ENCODE peak calls at places on chromosome 5, in nine cellular contexts. H is H1, R is K562, N is GM12878, U is stomach, L is transverse colon, Q is sigmoid colon, S is suprapubic skin, K is HepG2. D is an unnamed sample.

GRCh38 chr5:65065112-65065511 is 296.4 kb downstream of the CWC27 start:
- DNase-seq in H (no peak), R (no peak), N (no peak), U (no peak), L (no peak), Q (no peak), S (no peak), K (no peak), D (no peak)

GRCh38 chr5:96492654-96493053 is 59.6 kb upstream of the PCSK1 start:
- DNase-seq in H (no peak), R (no peak), N (no peak), U (no peak), L (no peak), Q (no peak), S (no peak), K (no peak), D (no peak)

GRCh38 chr5:179765400-179765799 is 28.4 kb upstream of the LTC4S start:
- DNase-seq in H (no peak), R (peak), N (no peak), U (no peak), L (no peak), Q (no peak), S (no peak), K (no peak), D (no peak)

GRCh38 chr5:172170251-172170701 is 17.7 kb downstream of the STK10 start:
- DNase-seq in H (no peak), R (no peak), N (no peak), U (no peak), L (no peak), Q (no peak), S (no peak), K (no peak), D (no peak)

GRCh38 chr5:4580772-4581171 is 559.4 kb upstream of the ADAMTS16 start:
- DNase-seq in H (no peak), R (no peak), N (no peak), U (no peak), L (no peak), Q (no peak), S (no peak), K (no peak), D (no peak)

GRCh38 chr5:19802686-19803085 is 185.3 kb downstream of the CDH18 start:
- DNase-seq in H (no peak), R (no peak), N (no peak), U (no peak), L (no peak), Q (no peak), S (no peak), K (no peak), D (no peak)

GRCh38 chr5:180138214-180138975 is 66.8 kb upstream of the RNF130 start:
- DNase-seq in H (no peak), R (no peak), N (no peak), U (no peak), L (no peak), Q (no peak), S (peak), K (no peak), D (no peak)

GRCh38 chr5:51394609-51395008 is 11.4 kb downstream of the ISL1 start:
- DNase-seq in H (no peak), R (no peak), N (no peak), U (no peak), L (no peak), Q (no peak), S (no peak), K (no peak), D (no peak)

GRCh38 chr5:111237470-111237869 is 13.3 kb downstream of the CAMK4 start:
- DNase-seq in H (no peak), R (no peak), N (no peak), U (no peak), L (no peak), Q (no peak), S (no peak), K (no peak), D (no peak)

GRCh38 chr5:60541980-60542379 is 158.0 kb downstream of the DEPDC1B start:
- DNase-seq in H (no peak), R (no peak), N (peak), U (no peak), L (no peak), Q (no peak), S (no peak), K (peak), D (peak)
- TF ChIP-seq POLR2AphosphoS5 in H (no peak), R (no peak), N (no peak), U (no peak), L (no peak), Q (peak), S (no peak), K (no peak), D (no peak)

GRCh38 chr5:151770383-151771258 is 1.1 kb upstream of the G3BP1 start:
- DNase-seq in H (peak), R (peak), N (no peak), U (peak), L (peak), Q (peak), S (peak), K (no peak), D (peak)
- TF ChIP-seq POLR2A in H (peak), R (peak), N (peak), U (no peak), L (no peak), Q (no peak), S (no peak), K (no peak), D (no peak)

GRCh38 chr5:82884821-82885471 is 192.2 kb downstream of the TMEM167A start:
- DNase-seq in H (no peak), R (no peak), N (no peak), U (no peak), L (no peak), Q (no peak), S (no peak), K (no peak), D (no peak)

GRCh38 chr5:82881571-82882200 is 195.5 kb downstream of the TMEM167A start:
- DNase-seq in H (no peak), R (no peak), N (peak), U (no peak), L (no peak), Q (no peak), S (no peak), K (no peak), D (no peak)

GRCh38 chr5:82882316-82882715 is 194.9 kb downstream of the TMEM167A start:
- DNase-seq in H (no peak), R (no peak), N (no peak), U (no peak), L (no peak), Q (no peak), S (no peak), K (no peak), D (no peak)

GRCh38 chr5:82886911-82887310 is 190.3 kb downstream of the TMEM167A start:
- DNase-seq in H (no peak), R (no peak), N (no peak), U (no peak), L (no peak), Q (no peak), S (no peak), K (no peak), D (no peak)

GRCh38 chr5:82885657-82886389 is 191.4 kb downstream of the TMEM167A start:
- DNase-seq in H (no peak), R (no peak), N (peak), U (no peak), L (no peak), Q (no peak), S (no peak), K (no peak), D (no peak)
- TF ChIP-seq EP300 in H (no peak), R (no peak), N (peak), U (no peak), L (no peak), Q (no peak), S (no peak), K (no peak), D (no peak)

GRCh38 chr5:127515693-127516440 is 1.6 kb upstream of the PRRC1 start:
- DNase-seq in H (no peak), R (no peak), N (no peak), U (no peak), L (no peak), Q (no peak), S (no peak), K (peak), D (no peak)

GRCh38 chr5:127518319-127518621 is 830 bp downstream of the PRRC1 start:
- DNase-seq in H (no peak), R (no peak), N (peak), U (no peak), L (no peak), Q (no peak), S (no peak), K (no peak), D (no peak)

GRCh38 chr5:127519527-127519926 is 2.1 kb downstream of the PRRC1 start:
- DNase-seq in H (no peak), R (no peak), N (no peak), U (no peak), L (no peak), Q (no peak), S (no peak), K (no peak), D (no peak)

GRCh38 chr5:127517110-127517479 is 345 bp upstream of the PRRC1 start:
- DNase-seq in H (no peak), R (peak), N (peak), U (no peak), L (no peak), Q (peak), S (peak), K (peak), D (no peak)

DNA sequence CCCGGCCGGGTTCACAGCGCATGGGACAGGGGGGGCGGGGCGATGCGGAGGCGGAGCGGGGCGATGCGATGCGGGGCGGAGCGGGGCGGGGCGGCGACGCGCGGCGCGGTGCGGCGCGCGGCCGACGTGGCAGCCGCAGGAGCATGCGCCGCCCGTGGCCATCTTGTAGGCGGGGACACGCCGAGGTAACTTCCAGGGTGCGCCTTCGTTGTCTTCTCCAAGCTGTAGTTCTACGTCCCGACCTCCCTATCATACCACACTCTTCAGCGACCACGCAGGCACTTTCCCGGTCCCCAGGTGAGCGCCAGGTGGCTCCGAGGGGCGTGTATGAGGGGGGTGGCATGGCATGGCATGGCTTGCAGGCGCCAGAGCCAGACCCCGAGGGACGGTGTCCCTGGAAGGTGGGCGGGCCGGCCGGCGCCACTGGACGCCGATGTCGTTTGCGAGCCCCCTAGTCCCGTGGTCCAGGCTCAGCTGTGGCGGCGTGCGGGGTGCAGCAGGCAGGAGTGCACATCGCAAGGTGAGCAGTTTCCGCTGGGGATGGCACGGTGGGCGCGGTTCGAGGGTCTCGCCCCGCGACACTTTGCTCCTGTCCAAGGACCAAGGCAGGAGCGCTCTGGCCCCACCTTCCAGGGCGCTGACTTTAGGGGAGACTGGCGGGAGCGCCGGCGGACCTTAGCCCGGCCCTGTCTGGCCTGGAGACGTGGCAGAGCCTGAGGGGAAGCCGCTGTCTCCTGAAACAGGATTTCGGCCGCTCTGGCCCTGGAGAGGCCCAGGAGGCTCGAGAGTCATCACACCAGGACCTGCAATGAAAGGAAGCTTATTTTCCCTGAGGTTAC is at the start of gene PRRC1:
- DNase-seq in H (peak), R (peak), N (peak), U (peak), L (peak), Q (peak), S (peak), K (peak), D (peak)
- TF ChIP-seq POLR2AphosphoS5 in H (peak), R (peak), N (peak), U (peak), L (peak), Q (peak), S (no peak), K (peak), D (peak)

GRCh38 chr5:173789031-173789920 is 98.9 kb upstream of the CPEB4 start:
- DNase-seq in H (no peak), R (no peak), N (no peak), U (peak), L (no peak), Q (peak), S (no peak), K (peak), D (peak)

GRCh38 chr5:173790177-173790719 is 97.9 kb upstream of the CPEB4 start:
- DNase-seq in H (no peak), R (no peak), N (no peak), U (peak), L (peak), Q (peak), S (no peak), K (no peak), D (no peak)

GRCh38 chr5:173792781-173793547 is 95.2 kb upstream of the CPEB4 start:
- DNase-seq in H (no peak), R (no peak), N (no peak), U (no peak), L (no peak), Q (no peak), S (peak), K (peak), D (no peak)

GRCh38 chr5:173791878-173792277 is 96.3 kb upstream of the CPEB4 start:
- DNase-seq in H (no peak), R (peak), N (no peak), U (no peak), L (no peak), Q (no peak), S (peak), K (no peak), D (no peak)

DNA sequence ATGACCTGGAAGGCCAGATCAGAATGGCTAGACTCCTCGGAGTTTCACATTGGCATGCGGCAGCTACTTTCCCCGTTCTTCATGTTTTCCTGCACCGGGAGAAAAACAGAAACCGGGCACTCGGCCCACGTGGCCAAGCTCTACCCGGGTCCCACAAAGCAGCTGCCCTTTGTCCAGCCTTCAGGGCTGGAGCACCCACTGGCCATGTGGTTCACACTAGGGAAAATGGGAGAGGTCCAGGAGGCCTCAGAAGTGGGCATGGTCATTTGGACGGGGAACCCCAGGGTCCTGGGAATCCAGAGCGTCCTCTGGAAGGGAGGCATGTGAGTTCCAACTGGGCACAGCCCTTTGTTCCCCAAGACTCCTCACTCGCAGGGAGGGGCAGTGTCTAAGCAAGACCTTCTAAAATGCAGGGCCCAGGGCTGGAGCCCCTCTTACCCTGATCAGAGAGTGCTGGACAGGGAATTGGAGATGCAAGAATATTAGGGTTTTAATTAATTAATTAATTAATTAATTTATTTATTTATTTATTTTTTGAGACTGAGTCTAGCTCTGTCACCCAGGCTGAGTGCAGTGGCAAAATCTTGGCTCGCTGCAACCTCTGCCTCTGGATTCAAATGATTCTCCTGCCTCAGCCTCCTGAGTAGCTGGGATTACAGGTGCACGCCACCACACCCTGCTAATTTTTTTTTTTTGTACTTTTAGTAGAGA is 97.2 kb upstream of the CPEB4 start:
- DNase-seq in H (no peak), R (no peak), N (no peak), U (peak), L (no peak), Q (no peak), S (no peak), K (no peak), D (no peak)
- TF ChIP-seq POLR2A in H (no peak), R (no peak), N (no peak), U (no peak), L (no peak), Q (no peak), S (no peak), K (no peak), D (no peak)

GRCh38 chr5:23704176-23704855 is 196.9 kb downstream of the PRDM9 start:
- DNase-seq in H (no peak), R (no peak), N (no peak), U (no peak), L (no peak), Q (no peak), S (no peak), K (no peak), D (no peak)
- TF ChIP-seq EP300 in H (no peak), R (no peak), N (no peak), U (no peak), L (no peak), Q (no peak), S (no peak), K (no peak), D (no peak)

DNA sequence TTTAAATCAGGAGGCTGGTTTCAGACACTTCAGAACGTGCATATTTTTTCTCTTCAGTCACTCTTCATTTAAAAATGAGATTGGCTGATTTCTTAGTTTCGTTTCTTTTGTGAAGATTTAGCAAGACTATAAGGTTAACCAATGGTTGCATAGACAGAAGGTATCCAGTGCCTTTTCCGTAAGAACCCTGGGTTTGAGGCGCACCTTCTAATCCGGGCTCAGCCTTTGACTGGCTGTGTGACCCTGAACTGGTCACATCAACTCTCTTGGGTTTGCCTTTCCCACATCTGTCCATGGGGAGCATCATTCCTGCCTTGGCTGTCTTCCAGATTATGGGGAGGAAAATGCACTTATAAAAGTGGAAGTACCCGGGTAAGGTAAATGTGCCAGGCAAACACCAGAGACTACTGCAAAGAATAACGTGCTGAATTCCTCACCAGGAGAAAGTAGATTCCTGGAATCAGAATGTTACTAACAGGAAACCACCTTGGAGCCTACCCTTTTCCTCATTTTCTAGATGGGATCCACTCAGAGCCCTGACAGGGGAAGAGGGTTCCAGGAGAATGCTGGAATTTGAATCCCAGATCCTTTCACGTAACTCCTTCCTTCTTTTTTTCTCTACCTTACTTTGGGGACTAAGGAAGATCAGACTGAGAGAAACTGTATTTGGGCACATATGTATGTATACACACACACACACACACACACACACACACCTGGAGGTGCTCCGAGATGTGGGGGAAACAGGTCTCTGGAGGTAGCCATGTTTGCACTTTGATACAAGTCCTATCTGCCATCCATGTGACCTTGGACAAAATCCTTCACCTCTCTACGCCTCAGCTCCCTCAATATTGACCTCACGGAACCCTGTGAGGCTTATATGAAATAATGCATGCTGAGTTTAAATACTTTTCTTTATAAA is 6.8 kb downstream of the HAND1 start:
- DNase-seq in H (no peak), R (no peak), N (no peak), U (no peak), L (no peak), Q (no peak), S (no peak), K (no peak), D (no peak)
- TF ChIP-seq POLR2AphosphoS5 in H (no peak), R (no peak), N (no peak), U (no peak), L (no peak), Q (no peak), S (no peak), K (no peak), D (no peak)

GRCh38 chr5:157521704-157522029 is 53.9 kb downstream of the ADAM19 start:
- DNase-seq in H (no peak), R (no peak), N (no peak), U (no peak), L (no peak), Q (no peak), S (no peak), K (no peak), D (no peak)

GRCh38 chr5:157516626-157517325 is 56.8 kb downstream of the NIPAL4 start:
- DNase-seq in H (no peak), R (no peak), N (no peak), U (no peak), L (peak), Q (peak), S (no peak), K (no peak), D (peak)

GRCh38 chr5:157520911-157521703 is 54.5 kb downstream of the ADAM19 start:
- DNase-seq in H (no peak), R (no peak), N (no peak), U (no peak), L (peak), Q (no peak), S (no peak), K (peak), D (no peak)

GRCh38 chr5:157519579-157520253 is 55.9 kb downstream of the ADAM19 start:
- DNase-seq in H (no peak), R (no peak), N (peak), U (no peak), L (peak), Q (no peak), S (no peak), K (no peak), D (no peak)

DNA sequence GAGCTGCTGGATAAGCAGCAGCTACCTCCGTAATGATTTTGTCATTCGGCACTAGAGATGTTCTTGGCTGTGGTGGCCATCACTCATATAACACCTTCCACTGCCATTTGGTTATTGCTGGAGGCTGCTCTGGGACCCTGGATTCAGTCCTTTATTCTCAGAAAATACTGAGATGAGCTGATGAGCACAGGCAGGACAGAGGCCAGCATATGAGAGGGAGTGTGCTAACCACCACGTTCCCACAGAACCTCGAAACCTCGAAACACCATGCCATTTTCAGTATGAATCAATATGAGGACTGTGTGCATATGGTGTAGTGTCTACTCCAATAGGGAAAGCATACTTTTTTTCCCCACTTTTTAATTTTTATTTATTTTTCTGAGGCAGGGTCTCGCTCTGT is 56.6 kb downstream of the ADAM19 start:
- DNase-seq in H (no peak), R (no peak), N (peak), U (no peak), L (no peak), Q (no peak), S (no peak), K (no peak), D (no peak)
- TF ChIP-seq POLR2A in H (no peak), R (no peak), N (no peak), U (no peak), L (no peak), Q (no peak), S (no peak), K (no peak), D (no peak)